ENCODE peak calls at places on chromosomes 6 and 20, in eight cellular contexts. V is CD4-positive, alpha-beta T cell; D is cardiac muscle cell; X is colonic mucosa; G is neuronal stem cell; A is mucosa of descending colon; O is psoas muscle; L is WERI-Rb-1. U is an unnamed sample.

GRCh38 chr6:79544939-79545450 is 7.8 kb upstream of the LCA5 start:
- DNase-seq in D (peak; percentile 76), O (peak; percentile 82), A (peak; percentile 65), V (no peak), X (peak; percentile 65), L (peak; percentile 94), G (peak; percentile 84), U (no peak)

GRCh38 chr6:90000864-90001731 is 106.8 kb downstream of the GJA10 start:
- DNase-seq in O (no peak), D (no peak), X (no peak), A (no peak), V (no peak), L (peak; percentile 89), G (no peak), U (no peak)

GRCh38 chr20:25039697-25040437 is 18.1 kb downstream of the ACSS1 start:
- DNase-seq in A (peak; percentile 82), D (no peak), V (no peak), G (no peak), X (peak; percentile 90), L (no peak), O (peak; percentile 97), U (no peak)

GRCh38 chr6:18823782-18824386 is 436.7 kb downstream of the RNF144B start:
- DNase-seq in G (no peak), D (peak; percentile 2), L (peak; percentile 89), X (peak; percentile 30), V (no peak), O (no peak), A (no peak), U (no peak)

GRCh38 chr6:170211404-170212025 is 79.4 kb downstream of the DLL1 start:
- DNase-seq in G (no peak), V (no peak), O (no peak), X (peak; percentile 12), A (peak; percentile 22), L (no peak), D (no peak), U (no peak)

GRCh38 chr6:163387317-163387716 is 27.2 kb upstream of the QKI start:
- DNase-seq in O (no peak), L (no peak), A (no peak), G (no peak), D (no peak), V (no peak), X (peak; percentile 35), U (no peak)

GRCh38 chr6:138957484-138957883 is 30.6 kb downstream of the REPS1 start:
- DNase-seq in L (no peak), X (peak; percentile 32), G (no peak), V (no peak), A (no peak), O (no peak), D (no peak), U (no peak)

GRCh38 chr6:138527376-138528092 is 28.2 kb upstream of the NHSL1 start:
- DNase-seq in X (no peak), D (peak; percentile 44), O (no peak), L (no peak), A (no peak), V (no peak), G (peak; percentile 24), U (no peak)

GRCh38 chr6:79436232-79436631 is 101.0 kb downstream of the LCA5 start:
- DNase-seq in A (no peak), L (no peak), G (no peak), X (no peak), V (no peak), O (no peak), D (no peak), U (no peak)

GRCh38 chr6:145749632-145750031 is 14.3 kb upstream of the EPM2A start:
- DNase-seq in D (no peak), G (no peak), L (no peak), V (no peak), X (no peak), O (no peak), A (no peak), U (no peak)

GRCh38 chr6:156396791-156397418 is 380.3 kb upstream of the ARID1B start:
- DNase-seq in A (peak; percentile 50), X (no peak), G (no peak), O (no peak), V (peak; percentile 21), L (no peak), D (no peak), U (peak; percentile 22)

GRCh38 chr6:161255518-161255917 is 18.3 kb downstream of the AGPAT4 start:
- DNase-seq in V (no peak), A (no peak), O (no peak), D (no peak), X (no peak), L (no peak), G (no peak), U (no peak)
- H3K9me3 ChIP-seq in V (no peaks in the 10 kb centered on the region), A (no peaks in the 10 kb centered on the region), O (no peaks in the 10 kb centered on the region), D (no peaks in the 10 kb centered on the region), X (no peaks in the 10 kb centered on the region), L (no peaks in the 10 kb centered on the region), G (no peaks in the 10 kb centered on the region), U (no peaks in the 10 kb centered on the region)

GRCh38 chr6:373773-374724 is 17.5 kb upstream of the IRF4 start:
- DNase-seq in G (no peak), A (no peak), D (peak; percentile 60), V (no peak), L (no peak), O (no peak), X (no peak), U (no peak)
- H3K9me3 ChIP-seq in G (peaks cover 39% of the 10 kb centered on the region), A (peaks cover 44% of the 10 kb centered on the region), D (no peaks in the 10 kb centered on the region), V (no peaks in the 10 kb centered on the region), L (peaks cover 3% of the 10 kb centered on the region), O (no peaks in the 10 kb centered on the region), X (no peaks in the 10 kb centered on the region), U (no peaks in the 10 kb centered on the region)

DNA sequence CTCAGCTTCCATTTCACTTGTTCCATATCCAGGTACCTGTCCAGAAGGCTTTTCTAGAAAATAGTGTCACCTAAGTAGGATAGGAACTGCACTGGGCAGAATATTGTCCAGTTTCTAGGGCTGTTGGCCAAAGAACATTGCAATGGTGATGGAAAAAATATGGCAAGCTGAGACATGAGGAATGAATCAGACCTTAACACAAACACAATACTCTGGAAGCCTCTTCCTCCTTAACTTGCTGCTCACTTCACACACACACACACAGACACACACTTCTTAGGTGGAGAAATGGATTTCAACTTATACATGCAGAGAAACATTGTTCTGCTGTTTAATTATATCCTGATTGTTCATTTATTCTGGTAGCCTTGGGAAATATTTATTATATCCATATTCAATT is 203.0 kb upstream of the RGS17 start:
- DNase-seq in G (no peak), D (no peak), O (no peak), V (no peak), L (no peak), X (no peak), A (no peak), U (no peak)
- H3K9me3 ChIP-seq in G (peaks cover 4% of the 10 kb centered on the region), D (no peaks in the 10 kb centered on the region), O (no peaks in the 10 kb centered on the region), V (no peaks in the 10 kb centered on the region), L (no peaks in the 10 kb centered on the region), X (no peaks in the 10 kb centered on the region), A (no peaks in the 10 kb centered on the region), U (no peaks in the 10 kb centered on the region)

GRCh38 chr20:61230-61629 is 26.2 kb upstream of the DEFB125 start:
- DNase-seq in A (no peak), D (no peak), V (no peak), L (no peak), X (no peak), O (no peak), G (no peak), U (no peak)
- H3K9me3 ChIP-seq in A (peaks cover 16% of the 10 kb centered on the region), D (no peaks in the 10 kb centered on the region), V (peaks cover 12% of the 10 kb centered on the region), L (no peaks in the 10 kb centered on the region), X (no peaks in the 10 kb centered on the region), O (no peaks in the 10 kb centered on the region), G (peaks cover 48% of the 10 kb centered on the region), U (peaks cover 2% of the 10 kb centered on the region)

DNA sequence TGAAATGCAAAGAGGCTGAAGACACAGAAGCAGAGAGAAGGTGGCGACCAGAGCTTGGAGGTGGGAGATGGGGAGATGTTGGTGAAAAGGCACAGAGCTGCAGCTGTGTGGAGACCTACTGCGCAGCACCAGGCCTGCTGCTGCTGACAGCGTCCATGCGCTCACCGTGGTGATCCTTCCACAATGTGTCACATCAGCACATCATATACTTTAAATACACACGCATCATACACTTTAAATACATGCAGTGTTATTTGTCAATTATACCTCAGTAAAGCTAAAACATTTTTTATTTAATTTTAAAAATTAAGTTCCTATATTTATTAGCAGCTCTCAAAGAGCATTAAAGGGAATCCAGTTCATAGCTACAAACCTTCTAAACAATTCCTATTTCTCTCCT is 200.9 kb downstream of the TTLL2 start:
- DNase-seq in O (no peak), L (no peak), A (no peak), D (no peak), G (no peak), V (no peak), X (no peak), U (no peak)
- H3K9me3 ChIP-seq in O (no peaks in the 10 kb centered on the region), L (no peaks in the 10 kb centered on the region), A (no peaks in the 10 kb centered on the region), D (no peaks in the 10 kb centered on the region), G (no peaks in the 10 kb centered on the region), V (no peaks in the 10 kb centered on the region), X (no peaks in the 10 kb centered on the region), U (no peaks in the 10 kb centered on the region)

DNA sequence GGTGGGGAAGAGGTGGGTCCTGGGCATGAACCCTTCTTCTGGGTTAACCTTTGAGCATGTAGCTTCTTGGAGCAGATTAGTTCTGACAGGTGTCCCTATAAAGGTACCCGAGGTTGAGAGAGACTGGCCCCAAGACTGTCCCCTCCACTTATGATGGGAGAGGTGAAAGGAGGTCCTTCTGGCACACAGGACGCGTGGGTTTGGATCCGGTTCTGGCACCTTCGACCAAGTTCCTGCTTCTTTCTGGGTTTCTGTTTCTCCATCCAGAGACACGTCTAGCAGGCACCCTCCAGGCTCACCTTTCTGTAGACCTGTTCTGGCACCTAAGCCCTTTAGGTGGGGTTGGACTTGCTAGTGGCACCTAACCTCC is 4.1 kb downstream of the PAX1 start:
- DNase-seq in G (no peak), X (no peak), A (no peak), V (no peak), D (no peak), O (no peak), L (no peak), U (no peak)
- H3K9me3 ChIP-seq in G (peaks cover 5% of the 10 kb centered on the region), X (no peaks in the 10 kb centered on the region), A (no peaks in the 10 kb centered on the region), V (no peaks in the 10 kb centered on the region), D (no peaks in the 10 kb centered on the region), O (no peaks in the 10 kb centered on the region), L (no peaks in the 10 kb centered on the region), U (no peaks in the 10 kb centered on the region)

DNA sequence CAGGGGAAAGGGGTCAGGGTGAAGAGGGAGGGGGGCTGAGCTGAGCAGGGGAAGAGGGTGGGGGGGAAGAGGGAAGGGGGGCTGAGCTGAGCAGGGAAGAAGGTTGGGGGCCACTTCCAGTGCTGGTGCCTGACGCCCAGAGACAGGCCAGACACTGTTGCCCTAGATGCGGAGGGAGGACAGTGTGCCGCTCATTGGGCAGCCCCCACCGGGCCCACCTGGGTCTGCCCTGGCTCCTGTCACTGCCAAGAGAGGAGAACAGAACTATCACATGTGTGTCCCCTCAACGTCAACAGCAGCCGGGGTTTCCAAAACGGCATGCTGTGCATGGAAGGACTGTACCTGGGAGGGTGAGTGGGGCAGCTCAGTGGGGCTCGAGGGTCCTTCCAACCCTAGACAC is 342.1 kb downstream of the CDH4 start:
- DNase-seq in L (no peak), A (no peak), X (no peak), V (no peak), O (no peak), G (no peak), D (no peak), U (no peak)
- H3K9me3 ChIP-seq in L (peaks cover 12% of the 10 kb centered on the region), A (peaks cover 6% of the 10 kb centered on the region), X (no peaks in the 10 kb centered on the region), V (peaks cover 5% of the 10 kb centered on the region), O (peaks cover 13% of the 10 kb centered on the region), G (peaks cover 28% of the 10 kb centered on the region), D (no peaks in the 10 kb centered on the region), U (no peaks in the 10 kb centered on the region)

GRCh38 chr20:56628015-56628872 is 862 bp upstream of the TFAP2C start:
- DNase-seq in V (no peak), O (no peak), G (no peak), D (peak; percentile 51), A (no peak), X (peak; percentile 27), L (no peak), U (no peak)
- H3K9me3 ChIP-seq in V (no peaks in the 10 kb centered on the region), O (no peaks in the 10 kb centered on the region), G (no peaks in the 10 kb centered on the region), D (no peaks in the 10 kb centered on the region), A (no peaks in the 10 kb centered on the region), X (no peaks in the 10 kb centered on the region), L (peaks cover 3% of the 10 kb centered on the region), U (no peaks in the 10 kb centered on the region)

U was measured in T-helper 17 cell.